ENCODE peak calls at places on chromosome 19, in four cellular contexts. One of them, this sample, is unnamed.

GRCh38 chr19:32858155-32858554 is 11.4 kb downstream of the SLC7A9 start:
- DNase-seq in NCI-H69: no peak
- DNase-seq in stromal cell of bone marrow: no peak
- DNase-seq in activated CD4-positive, CD25-positive, alpha-beta regulatory T cell: no peak
- DNase-seq in this sample: no peak

GRCh38 chr19:2750739-2751437 is 11.1 kb upstream of the SLC39A3 start:
- DNase-seq in NCI-H69: no peak
- DNase-seq in stromal cell of bone marrow: no peak
- DNase-seq in activated CD4-positive, CD25-positive, alpha-beta regulatory T cell: no peak
- DNase-seq in this sample: no peak

GRCh38 chr19:2095338-2095938 is 688 bp downstream of the MOB3A start:
- DNase-seq in NCI-H69: peak; percentile 24
- DNase-seq in stromal cell of bone marrow: no peak
- DNase-seq in activated CD4-positive, CD25-positive, alpha-beta regulatory T cell: no peak
- DNase-seq in this sample: no peak

GRCh38 chr19:10699650-10700335 is 1.4 kb upstream of the QTRT1 start:
- DNase-seq in NCI-H69: peak; percentile 79
- DNase-seq in stromal cell of bone marrow: no peak
- DNase-seq in activated CD4-positive, CD25-positive, alpha-beta regulatory T cell: peak; percentile 48
- DNase-seq in this sample: no peak

GRCh38 chr19:18479964-18480723 is 41.7 kb downstream of the ELL start:
- DNase-seq in NCI-H69: peak; percentile 85
- DNase-seq in stromal cell of bone marrow: peak; percentile 54
- DNase-seq in activated CD4-positive, CD25-positive, alpha-beta regulatory T cell: no peak
- DNase-seq in this sample: peak; percentile 84

GRCh38 chr19:12828494-12828893 is 5.9 kb downstream of the RTBDN start:
- DNase-seq in NCI-H69: peak; percentile 92
- DNase-seq in stromal cell of bone marrow: no peak
- DNase-seq in activated CD4-positive, CD25-positive, alpha-beta regulatory T cell: no peak
- DNase-seq in this sample: no peak

GRCh38 chr19:43560687-43561086 is 14.6 kb downstream of the XRCC1 start:
- DNase-seq in NCI-H69: peak; percentile 23
- DNase-seq in stromal cell of bone marrow: no peak
- DNase-seq in activated CD4-positive, CD25-positive, alpha-beta regulatory T cell: no peak
- DNase-seq in this sample: no peak

GRCh38 chr19:6800991-6801396 is 28.5 kb downstream of the VAV1 start:
- DNase-seq in NCI-H69: no peak
- DNase-seq in stromal cell of bone marrow: peak; percentile 23
- DNase-seq in activated CD4-positive, CD25-positive, alpha-beta regulatory T cell: no peak
- DNase-seq in this sample: peak; percentile 61

GRCh38 chr19:18100710-18101109 is 3.1 kb downstream of the MAST3 start:
- DNase-seq in NCI-H69: peak; percentile 41
- DNase-seq in stromal cell of bone marrow: no peak
- DNase-seq in activated CD4-positive, CD25-positive, alpha-beta regulatory T cell: no peak
- DNase-seq in this sample: no peak

This sample was measured in GM04503.